ENCODE peak calls at places on chromosomes 1 and 21, in six cellular contexts. K is Daoy; J is NCI-H774; Y is stimulated activated CD8-positive, alpha-beta memory T cell treated with anti-CD3 and anti-CD28 coated beads, Interleukin-4, amount 100 ng/mL, for 48 hours; G is GM03348; A is iPS-NIHi11. I is an unnamed sample.

GRCh38 chr21:35677298-35677841 is 383.0 kb downstream of the SETD4 start:
- DNase-seq in K (no peak), J (no peak), Y (no peak), G (no peak), A (no peak), I (no peak)

GRCh38 chr21:15560383-15561056 is 169.3 kb upstream of the USP25 start:
- DNase-seq in K (no peak), J (no peak), Y (no peak), G (peak; percentile 7), A (no peak), I (no peak)

GRCh38 chr1:19390901-19391595 is 78.9 kb downstream of the SLC66A1 start:
- DNase-seq in K (peak; percentile 53), J (no peak), Y (peak; percentile 72), G (peak; percentile 82), A (peak; percentile 63), I (no peak)

GRCh38 chr1:177983087-177983823 is 13.4 kb upstream of the SEC16B start:
- DNase-seq in K (no peak), J (no peak), Y (no peak), G (no peak), A (no peak), I (no peak)

GRCh38 chr1:17581389-17582123 is 42.1 kb downstream of the ARHGEF10L start:
- DNase-seq in K (no peak), J (no peak), Y (no peak), G (no peak), A (no peak), I (no peak)

GRCh38 chr1:8018492-8019228 is 7.4 kb downstream of the ERRFI1 start:
- DNase-seq in K (peak; percentile 54), J (no peak), Y (no peak), G (no peak), A (no peak), I (no peak)

GRCh38 chr1:47637111-47637685 is 199.4 kb downstream of the FOXD2 start:
- DNase-seq in K (peak; percentile 59), J (no peak), Y (no peak), G (no peak), A (no peak), I (no peak)

GRCh38 chr1:183716286-183716685 is 63.2 kb upstream of the APOBEC4 start:
- DNase-seq in K (no peak), J (no peak), Y (no peak), G (peak; percentile 17), A (no peak), I (no peak)

GRCh38 chr1:94247146-94248094 is 10.0 kb upstream of the ARHGAP29 start:
- DNase-seq in K (peak; percentile 92), J (peak; percentile 77), Y (peak; percentile 64), G (peak; percentile 90), A (peak; percentile 94), I (no peak)

GRCh38 chr1:42164551-42165420 is at the start of gene GUCA2A:
- DNase-seq in K (no peak), J (no peak), Y (no peak), G (no peak), A (no peak), I (no peak)

GRCh38 chr1:29804181-29804899 is 568.0 kb downstream of the PTPRU start:
- DNase-seq in K (no peak), J (no peak), Y (no peak), G (no peak), A (no peak), I (no peak)

GRCh38 chr1:203663294-203663693 is 36.7 kb downstream of the ATP2B4 start:
- DNase-seq in K (peak; percentile 97), J (no peak), Y (no peak), G (peak; percentile 73), A (no peak), I (no peak)

GRCh38 chr1:154819628-154820590 is 50.2 kb downstream of the KCNN3 start:
- DNase-seq in K (peak; percentile 34), J (no peak), Y (peak; percentile 42), G (no peak), A (peak; percentile 81), I (no peak)

GRCh38 chr21:33157303-33157702 is 72.4 kb upstream of the IFNAR2 start:
- DNase-seq in K (no peak), J (no peak), Y (no peak), G (no peak), A (peak; percentile 46), I (no peak)

GRCh38 chr1:8858888-8859706 is 19.4 kb downstream of the ENO1 start:
- DNase-seq in K (peak; percentile 70), J (no peak), Y (peak; percentile 62), G (peak; percentile 49), A (peak; percentile 55), I (no peak)

GRCh38 chr1:30807318-30808066 is 49.9 kb upstream of the LAPTM5 start:
- DNase-seq in K (peak; percentile 71), J (peak; percentile 73), Y (no peak), G (peak; percentile 72), A (no peak), I (peak; percentile 43)

GRCh38 chr1:37808369-37809319 is 636 bp upstream of the YRDC start:
- DNase-seq in K (peak; percentile 87), J (peak; percentile 93), Y (no peak), G (peak; percentile 97), A (peak; percentile 89), I (peak; percentile 9)

GRCh38 chr1:179366093-179366800 is 476 bp downstream of the AXDND1 start:
- DNase-seq in K (no peak), J (no peak), Y (no peak), G (peak; percentile 5), A (no peak), I (no peak)

GRCh38 chr1:3903141-3904005 is 3.3 kb upstream of the C1orf174 start:
- DNase-seq in K (no peak), J (peak; percentile 42), Y (no peak), G (no peak), A (no peak), I (no peak)

GRCh38 chr21:44458971-44459711 is 3.8 kb downstream of the LRRC3 start:
- DNase-seq in K (no peak), J (no peak), Y (no peak), G (no peak), A (no peak), I (no peak)

GRCh38 chr1:184650177-184650866 is 104.3 kb downstream of the EDEM3 start:
- DNase-seq in K (no peak), J (no peak), Y (no peak), G (no peak), A (no peak), I (no peak)

GRCh38 chr21:38813143-38813542 is 7.4 kb downstream of the ETS2 start:
- DNase-seq in K (no peak), J (no peak), Y (no peak), G (no peak), A (no peak), I (no peak)

GRCh38 chr1:5850503-5850902 is 141.7 kb downstream of the NPHP4 start:
- DNase-seq in K (peak; percentile 35), J (no peak), Y (no peak), G (no peak), A (no peak), I (no peak)

GRCh38 chr1:31224102-31224501 is 15.6 kb downstream of the NKAIN1 start:
- DNase-seq in K (no peak), J (no peak), Y (no peak), G (no peak), A (no peak), I (no peak)